ENCODE peak calls at places on chromosomes 3 and 15, in five cellular contexts. One of them, this sample, is unnamed.

GRCh38 chr15:75049392-75049791 is 26.0 kb downstream of the PPCDC start:
- DNase-seq in T-helper 22 cell: no peak
- DNase-seq in HT1080: no peak
- DNase-seq in stimulated activated CD8-positive, alpha-beta memory T cell treated with anti-CD3 and anti-CD28 coated beads, Interleukin-4, amount 100 ng/mL, for 4 hours: no peak
- DNase-seq in substantia nigra: peak; percentile 60
- DNase-seq in this sample: no peak

GRCh38 chr15:62958528-62958927 is 84.0 kb upstream of the TPM1 start:
- DNase-seq in T-helper 22 cell: no peak
- DNase-seq in HT1080: no peak
- DNase-seq in stimulated activated CD8-positive, alpha-beta memory T cell treated with anti-CD3 and anti-CD28 coated beads, Interleukin-4, amount 100 ng/mL, for 4 hours: no peak
- DNase-seq in substantia nigra: peak; percentile 10
- DNase-seq in this sample: peak; percentile 30

GRCh38 chr15:81282911-81283310 is 41.0 kb downstream of the STARD5 start:
- DNase-seq in T-helper 22 cell: no peak
- DNase-seq in HT1080: no peak
- DNase-seq in stimulated activated CD8-positive, alpha-beta memory T cell treated with anti-CD3 and anti-CD28 coated beads, Interleukin-4, amount 100 ng/mL, for 4 hours: no peak
- DNase-seq in substantia nigra: no peak
- DNase-seq in this sample: no peak

GRCh38 chr15:78210349-78210717 is 24.0 kb downstream of the ACSBG1 start:
- DNase-seq in T-helper 22 cell: no peak
- DNase-seq in HT1080: no peak
- DNase-seq in stimulated activated CD8-positive, alpha-beta memory T cell treated with anti-CD3 and anti-CD28 coated beads, Interleukin-4, amount 100 ng/mL, for 4 hours: no peak
- DNase-seq in substantia nigra: no peak
- DNase-seq in this sample: no peak

GRCh38 chr3:37942646-37943045 is 47.9 kb upstream of the VILL start:
- DNase-seq in T-helper 22 cell: no peak
- DNase-seq in HT1080: no peak
- DNase-seq in stimulated activated CD8-positive, alpha-beta memory T cell treated with anti-CD3 and anti-CD28 coated beads, Interleukin-4, amount 100 ng/mL, for 4 hours: no peak
- DNase-seq in substantia nigra: no peak
- DNase-seq in this sample: no peak

GRCh38 chr3:72727726-72728125 is 120.5 kb downstream of the SHQ1 start:
- DNase-seq in T-helper 22 cell: no peak
- DNase-seq in HT1080: no peak
- DNase-seq in stimulated activated CD8-positive, alpha-beta memory T cell treated with anti-CD3 and anti-CD28 coated beads, Interleukin-4, amount 100 ng/mL, for 4 hours: no peak
- DNase-seq in substantia nigra: no peak
- DNase-seq in this sample: no peak

GRCh38 chr3:136819784-136820640 is 1.1 kb downstream of the SLC35G2 start:
- DNase-seq in T-helper 22 cell: no peak
- DNase-seq in HT1080: peak; percentile 42
- DNase-seq in stimulated activated CD8-positive, alpha-beta memory T cell treated with anti-CD3 and anti-CD28 coated beads, Interleukin-4, amount 100 ng/mL, for 4 hours: no peak
- DNase-seq in substantia nigra: no peak
- DNase-seq in this sample: no peak

GRCh38 chr15:33971811-33972210 is 3.5 kb downstream of the CHRM5 start:
- DNase-seq in T-helper 22 cell: no peak
- DNase-seq in HT1080: no peak
- DNase-seq in stimulated activated CD8-positive, alpha-beta memory T cell treated with anti-CD3 and anti-CD28 coated beads, Interleukin-4, amount 100 ng/mL, for 4 hours: no peak
- DNase-seq in substantia nigra: no peak
- DNase-seq in this sample: no peak

GRCh38 chr15:44775923-44776322 is 39.6 kb downstream of the TRIM69 start:
- DNase-seq in T-helper 22 cell: no peak
- DNase-seq in HT1080: no peak
- DNase-seq in stimulated activated CD8-positive, alpha-beta memory T cell treated with anti-CD3 and anti-CD28 coated beads, Interleukin-4, amount 100 ng/mL, for 4 hours: no peak
- DNase-seq in substantia nigra: peak; percentile 52
- DNase-seq in this sample: no peak

GRCh38 chr3:128714887-128715496 is 11.0 kb upstream of the RAB7A start:
- DNase-seq in T-helper 22 cell: no peak
- DNase-seq in HT1080: no peak
- DNase-seq in stimulated activated CD8-positive, alpha-beta memory T cell treated with anti-CD3 and anti-CD28 coated beads, Interleukin-4, amount 100 ng/mL, for 4 hours: no peak
- DNase-seq in substantia nigra: no peak
- DNase-seq in this sample: no peak

GRCh38 chr3:168026764-168027163 is 69.0 kb downstream of the GOLIM4 start:
- DNase-seq in T-helper 22 cell: no peak
- DNase-seq in HT1080: no peak
- DNase-seq in stimulated activated CD8-positive, alpha-beta memory T cell treated with anti-CD3 and anti-CD28 coated beads, Interleukin-4, amount 100 ng/mL, for 4 hours: no peak
- DNase-seq in substantia nigra: no peak
- DNase-seq in this sample: no peak

GRCh38 chr3:129892857-129893615 is 475 bp downstream of the TMCC1 start:
- DNase-seq in T-helper 22 cell: peak; percentile 69
- DNase-seq in HT1080: peak; percentile 52
- DNase-seq in stimulated activated CD8-positive, alpha-beta memory T cell treated with anti-CD3 and anti-CD28 coated beads, Interleukin-4, amount 100 ng/mL, for 4 hours: peak; percentile 57
- DNase-seq in substantia nigra: peak; percentile 51
- DNase-seq in this sample: peak; percentile 21

GRCh38 chr3:193851416-193851815 is 258.4 kb downstream of the OPA1 start:
- DNase-seq in T-helper 22 cell: no peak
- DNase-seq in HT1080: no peak
- DNase-seq in stimulated activated CD8-positive, alpha-beta memory T cell treated with anti-CD3 and anti-CD28 coated beads, Interleukin-4, amount 100 ng/mL, for 4 hours: no peak
- DNase-seq in substantia nigra: no peak
- DNase-seq in this sample: no peak

GRCh38 chr3:174302746-174303315 is 556.3 kb upstream of the NAALADL2 start:
- DNase-seq in T-helper 22 cell: no peak
- DNase-seq in HT1080: no peak
- DNase-seq in stimulated activated CD8-positive, alpha-beta memory T cell treated with anti-CD3 and anti-CD28 coated beads, Interleukin-4, amount 100 ng/mL, for 4 hours: no peak
- DNase-seq in substantia nigra: no peak
- DNase-seq in this sample: no peak

GRCh38 chr3:136835079-136835816 is 16.3 kb downstream of the SLC35G2 start:
- DNase-seq in T-helper 22 cell: no peak
- DNase-seq in HT1080: no peak
- DNase-seq in stimulated activated CD8-positive, alpha-beta memory T cell treated with anti-CD3 and anti-CD28 coated beads, Interleukin-4, amount 100 ng/mL, for 4 hours: no peak
- DNase-seq in substantia nigra: no peak
- DNase-seq in this sample: no peak

GRCh38 chr15:31273258-31273941 is 53.2 kb upstream of the KLF13 start:
- DNase-seq in T-helper 22 cell: no peak
- DNase-seq in HT1080: no peak
- DNase-seq in stimulated activated CD8-positive, alpha-beta memory T cell treated with anti-CD3 and anti-CD28 coated beads, Interleukin-4, amount 100 ng/mL, for 4 hours: no peak
- DNase-seq in substantia nigra: no peak
- DNase-seq in this sample: no peak

GRCh38 chr15:38069506-38069905 is 135.1 kb downstream of the TMCO5A start:
- DNase-seq in T-helper 22 cell: no peak
- DNase-seq in HT1080: peak; percentile 83
- DNase-seq in stimulated activated CD8-positive, alpha-beta memory T cell treated with anti-CD3 and anti-CD28 coated beads, Interleukin-4, amount 100 ng/mL, for 4 hours: no peak
- DNase-seq in substantia nigra: no peak
- DNase-seq in this sample: peak; percentile 61

GRCh38 chr3:158420654-158421396 is 150.2 kb upstream of the MLF1 start:
- DNase-seq in T-helper 22 cell: no peak
- DNase-seq in HT1080: peak; percentile 71
- DNase-seq in stimulated activated CD8-positive, alpha-beta memory T cell treated with anti-CD3 and anti-CD28 coated beads, Interleukin-4, amount 100 ng/mL, for 4 hours: no peak
- DNase-seq in substantia nigra: no peak
- DNase-seq in this sample: peak; percentile 73

GRCh38 chr15:48451736-48452135 is 120.5 kb downstream of the DUT start:
- DNase-seq in T-helper 22 cell: no peak
- DNase-seq in HT1080: no peak
- DNase-seq in stimulated activated CD8-positive, alpha-beta memory T cell treated with anti-CD3 and anti-CD28 coated beads, Interleukin-4, amount 100 ng/mL, for 4 hours: no peak
- DNase-seq in substantia nigra: no peak
- DNase-seq in this sample: no peak

GRCh38 chr3:167976880-167977498 is 118.7 kb downstream of the GOLIM4 start:
- DNase-seq in T-helper 22 cell: no peak
- DNase-seq in HT1080: no peak
- DNase-seq in stimulated activated CD8-positive, alpha-beta memory T cell treated with anti-CD3 and anti-CD28 coated beads, Interleukin-4, amount 100 ng/mL, for 4 hours: no peak
- DNase-seq in substantia nigra: no peak
- DNase-seq in this sample: no peak

GRCh38 chr15:80384442-80384841 is 19.7 kb upstream of the ARNT2 start:
- DNase-seq in T-helper 22 cell: no peak
- DNase-seq in HT1080: no peak
- DNase-seq in stimulated activated CD8-positive, alpha-beta memory T cell treated with anti-CD3 and anti-CD28 coated beads, Interleukin-4, amount 100 ng/mL, for 4 hours: no peak
- DNase-seq in substantia nigra: no peak
- DNase-seq in this sample: no peak

GRCh38 chr3:23762214-23763039 is 43.3 kb upstream of the UBE2E1 start:
- DNase-seq in T-helper 22 cell: no peak
- DNase-seq in HT1080: no peak
- DNase-seq in stimulated activated CD8-positive, alpha-beta memory T cell treated with anti-CD3 and anti-CD28 coated beads, Interleukin-4, amount 100 ng/mL, for 4 hours: no peak
- DNase-seq in substantia nigra: no peak
- DNase-seq in this sample: no peak

GRCh38 chr15:30991301-30992072 is at the start of gene MTMR10:
- DNase-seq in T-helper 22 cell: peak; percentile 57
- DNase-seq in HT1080: peak; percentile 69
- DNase-seq in stimulated activated CD8-positive, alpha-beta memory T cell treated with anti-CD3 and anti-CD28 coated beads, Interleukin-4, amount 100 ng/mL, for 4 hours: peak; percentile 43
- DNase-seq in substantia nigra: peak; percentile 66
- DNase-seq in this sample: peak; percentile 46

GRCh38 chr15:83248151-83248851 is 36.2 kb downstream of the BNC1 start:
- DNase-seq in T-helper 22 cell: no peak
- DNase-seq in HT1080: peak; percentile 65
- DNase-seq in stimulated activated CD8-positive, alpha-beta memory T cell treated with anti-CD3 and anti-CD28 coated beads, Interleukin-4, amount 100 ng/mL, for 4 hours: no peak
- DNase-seq in substantia nigra: peak; percentile 12
- DNase-seq in this sample: peak; percentile 51

GRCh38 chr3:171306631-171307030 is 153.6 kb downstream of the TNIK start:
- DNase-seq in T-helper 22 cell: no peak
- DNase-seq in HT1080: peak; percentile 99
- DNase-seq in stimulated activated CD8-positive, alpha-beta memory T cell treated with anti-CD3 and anti-CD28 coated beads, Interleukin-4, amount 100 ng/mL, for 4 hours: no peak
- DNase-seq in substantia nigra: peak; percentile 70
- DNase-seq in this sample: peak; percentile 93

GRCh38 chr15:89117790-89118189 is 29.5 kb downstream of the ABHD2 start:
- DNase-seq in T-helper 22 cell: no peak
- DNase-seq in HT1080: no peak
- DNase-seq in stimulated activated CD8-positive, alpha-beta memory T cell treated with anti-CD3 and anti-CD28 coated beads, Interleukin-4, amount 100 ng/mL, for 4 hours: no peak
- DNase-seq in substantia nigra: no peak
- DNase-seq in this sample: no peak

GRCh38 chr15:60392986-60393811 is 4.6 kb downstream of the ANXA2 start:
- DNase-seq in T-helper 22 cell: no peak
- DNase-seq in HT1080: peak; percentile 100
- DNase-seq in stimulated activated CD8-positive, alpha-beta memory T cell treated with anti-CD3 and anti-CD28 coated beads, Interleukin-4, amount 100 ng/mL, for 4 hours: no peak
- DNase-seq in substantia nigra: no peak
- DNase-seq in this sample: peak; percentile 100

GRCh38 chr15:63560741-63561448 is 36.3 kb upstream of the FBXL22 start:
- DNase-seq in T-helper 22 cell: no peak
- DNase-seq in HT1080: no peak
- DNase-seq in stimulated activated CD8-positive, alpha-beta memory T cell treated with anti-CD3 and anti-CD28 coated beads, Interleukin-4, amount 100 ng/mL, for 4 hours: no peak
- DNase-seq in substantia nigra: no peak
- DNase-seq in this sample: no peak

GRCh38 chr3:42847731-42848130 is 27.9 kb downstream of the CYP8B1 start:
- DNase-seq in T-helper 22 cell: no peak
- DNase-seq in HT1080: no peak
- DNase-seq in stimulated activated CD8-positive, alpha-beta memory T cell treated with anti-CD3 and anti-CD28 coated beads, Interleukin-4, amount 100 ng/mL, for 4 hours: no peak
- DNase-seq in substantia nigra: no peak
- DNase-seq in this sample: no peak

GRCh38 chr3:150945226-150945625 is 27.3 kb downstream of the CLRN1 start:
- DNase-seq in T-helper 22 cell: no peak
- DNase-seq in HT1080: peak; percentile 72
- DNase-seq in stimulated activated CD8-positive, alpha-beta memory T cell treated with anti-CD3 and anti-CD28 coated beads, Interleukin-4, amount 100 ng/mL, for 4 hours: no peak
- DNase-seq in substantia nigra: no peak
- DNase-seq in this sample: no peak

GRCh38 chr15:90191795-90192494 is 9.2 kb upstream of the SEMA4B start:
- DNase-seq in T-helper 22 cell: no peak
- DNase-seq in HT1080: no peak
- DNase-seq in stimulated activated CD8-positive, alpha-beta memory T cell treated with anti-CD3 and anti-CD28 coated beads, Interleukin-4, amount 100 ng/mL, for 4 hours: no peak
- DNase-seq in substantia nigra: peak; percentile 83
- DNase-seq in this sample: peak; percentile 63